ENCODE peak calls at places on chromosomes 16 and 17, in five cellular contexts. S is uterus, I is heart right ventricle, F is fibroblast of lung, Y is upper lobe of right lung. E is an unnamed sample.

GRCh38 chr17:72976971-72977767 is 115.3 kb downstream of the SLC39A11 start:
- DNase-seq in S (peak), I (peak), Y (no peak), F (peak), E (no peak)

GRCh38 chr16:9913604-9914330 is 268.5 kb downstream of the GRIN2A start:
- DNase-seq in I (no peak), S (no peak), Y (no peak), F (no peak), E (no peak)

GRCh38 chr16:66476328-66477027 is 49.4 kb downstream of the BEAN1 start:
- DNase-seq in F (no peak), I (no peak), S (peak), Y (no peak), E (no peak)

GRCh38 chr17:77790143-77790829 is 168.2 kb upstream of the TNRC6C start:
- DNase-seq in I (no peak), Y (no peak), F (no peak), S (no peak), E (no peak)

GRCh38 chr17:38605230-38605851 is 411 bp downstream of the SRCIN1 start:
- DNase-seq in S (no peak), F (no peak), I (no peak), Y (no peak), E (no peak)

GRCh38 chr17:78707016-78707415 is 75.1 kb downstream of the CYTH1 start:
- DNase-seq in Y (no peak), F (no peak), I (no peak), S (no peak), E (no peak)

GRCh38 chr16:67449328-67449727 is 18.4 kb downstream of the HSD11B2 start:
- DNase-seq in S (no peak), Y (no peak), I (peak), F (no peak), E (no peak)

GRCh38 chr16:50744911-50745310 is 3.0 kb downstream of the CYLD start:
- DNase-seq in F (no peak), I (no peak), S (no peak), Y (no peak), E (no peak)

GRCh38 chr16:66899310-66899944 is 19.1 kb downstream of the PDP2 start:
- DNase-seq in F (peak), S (no peak), Y (no peak), I (no peak), E (no peak)

GRCh38 chr17:74567397-74567796 is at the start of gene CD300H:
- DNase-seq in S (no peak), Y (no peak), F (no peak), I (no peak), E (no peak)

GRCh38 chr16:31132979-31133599 is 2.4 kb downstream of the PRSS8 start:
- DNase-seq in F (no peak), I (no peak), S (no peak), Y (no peak), E (no peak)

GRCh38 chr17:3005696-3006095 is 57.7 kb downstream of the OR1D5 start:
- DNase-seq in S (no peak), I (no peak), Y (no peak), F (no peak), E (no peak)

GRCh38 chr17:59371426-59372099 is 40.1 kb downstream of the YPEL2 start:
- DNase-seq in S (peak), Y (no peak), F (no peak), I (no peak), E (no peak)

GRCh38 chr16:1535391-1536291 is 2.2 kb downstream of the TMEM204 start:
- DNase-seq in S (no peak), Y (peak), I (no peak), F (peak), E (no peak)
- H3K4me3 ChIP-seq in S (peak), Y (peak), I (peak), F (peak), E (peak)

DNA sequence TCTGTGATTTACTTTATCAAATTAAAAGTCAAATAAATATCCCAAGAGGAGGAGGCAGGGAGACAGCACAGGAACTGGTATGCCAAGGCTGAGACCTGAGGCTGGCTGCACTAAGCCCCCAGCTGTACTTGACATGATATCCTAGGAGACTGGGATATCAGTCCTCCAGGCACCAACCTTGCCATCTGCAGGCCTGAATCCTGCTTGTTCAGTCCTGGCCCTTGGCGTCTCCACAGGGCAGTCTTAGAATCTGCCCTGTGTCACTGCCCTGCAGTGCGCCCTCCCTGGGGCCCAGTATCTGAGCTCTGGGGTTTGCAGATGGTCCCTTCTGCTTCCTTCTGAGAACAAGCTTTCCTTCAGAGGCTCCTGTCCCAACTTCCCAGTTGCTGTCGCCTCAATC is 75.9 kb downstream of the HS3ST3A1 start:
- DNase-seq in S (no peak), F (no peak), I (no peak), Y (no peak), E (no peak)
- H3K27ac ChIP-seq in S (no peak), F (no peak), I (no peak), Y (no peak), E (no peak)

DNA sequence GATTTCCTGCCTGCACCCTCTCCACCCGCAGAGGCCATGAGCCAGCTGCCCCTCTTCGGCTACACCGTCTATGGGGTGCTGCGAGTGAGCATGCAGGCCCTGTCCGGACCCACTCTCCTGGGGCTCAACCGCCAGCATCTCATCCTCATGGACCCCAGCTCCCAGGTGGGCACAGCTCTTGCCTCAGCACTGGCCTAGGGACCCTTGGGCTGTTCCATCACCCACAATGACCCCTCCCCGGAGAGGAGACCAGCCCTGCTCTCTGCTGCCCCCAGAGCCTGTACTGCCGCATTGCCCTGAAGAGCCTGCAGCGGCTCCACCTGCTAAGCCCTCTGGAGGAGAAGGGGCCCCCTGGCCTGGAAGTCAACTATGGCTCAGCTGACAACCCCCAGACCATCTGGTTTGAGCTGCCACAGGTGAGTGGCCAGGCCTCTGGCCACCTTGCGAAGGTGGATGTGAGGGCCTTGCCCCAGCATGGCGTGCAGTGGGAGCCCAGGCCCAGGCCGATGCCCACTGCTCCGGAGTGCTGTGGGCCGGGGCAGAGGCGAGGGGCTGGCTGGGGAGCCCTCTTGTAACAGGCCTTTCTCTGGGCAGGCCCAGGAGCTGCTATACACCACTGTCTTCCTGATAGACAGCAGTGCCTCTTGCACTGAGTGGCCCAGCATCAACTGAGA is 7.3 kb upstream of the SMIM5 start:
- DNase-seq in I (no peak), F (peak), Y (no peak), S (no peak), E (no peak)
- TF ChIP-seq CTCF in I (peak), F (peak), Y (peak), S (no peak), E (peak)

DNA sequence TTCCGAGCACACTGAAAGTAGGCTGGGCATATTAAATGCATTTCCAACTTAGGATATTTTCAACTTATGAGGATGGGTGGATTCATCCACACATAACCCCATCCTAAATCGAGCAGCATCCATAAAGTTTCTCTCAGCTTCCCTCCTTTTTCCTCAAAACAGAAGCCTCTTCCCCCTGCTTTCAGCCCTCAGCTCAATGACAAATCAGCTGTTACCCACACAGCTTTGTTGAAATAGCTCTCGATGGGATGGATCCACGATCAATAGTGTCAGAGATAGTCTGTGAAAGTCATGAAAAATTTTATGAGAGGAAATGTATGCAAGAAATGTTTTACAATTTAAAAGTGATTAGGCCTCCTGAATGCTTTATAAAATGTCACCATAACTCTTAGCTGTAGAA is 2.5 kb downstream of the DHX33 start:
- DNase-seq in F (no peak), Y (no peak), I (no peak), S (no peak), E (no peak)
- H3K4me3 ChIP-seq in F (no peak), Y (no peak), I (no peak), S (no peak), E (no peak)

E was measured in dorsolateral prefrontal cortex.